ENCODE peak calls at places on chromosomes 6 and 20, in five cellular contexts. D, W, Q, R and J are unnamed samples. For H3K27me3, the result is how much of the 10 kb centered on the place peaks cover.

GRCh38 chr6:1081566-1081965 is 230.3 kb upstream of the FOXQ1 start:
- DNase-seq in Q (no peak), R (no peak), W (peak), D (no peak), J (no peak)

GRCh38 chr6:14269434-14269833 is 151.9 kb downstream of the CD83 start:
- DNase-seq in D (no peak), Q (no peak), R (no peak), W (no peak), J (no peak)

GRCh38 chr20:25062841-25063240 is 4.9 kb upstream of the ACSS1 start:
- DNase-seq in W (no peak), R (no peak), D (no peak), Q (no peak), J (no peak)

GRCh38 chr20:59145926-59146800 is 17.5 kb upstream of the ZNF831 start:
- DNase-seq in D (no peak), Q (no peak), W (no peak), R (no peak), J (no peak)

GRCh38 chr20:16760431-16761304 is 12.5 kb downstream of the OTOR start:
- DNase-seq in D (peak), R (no peak), W (no peak), Q (peak), J (no peak)

GRCh38 chr6:24779416-24779815 is 4.7 kb downstream of the GMNN start:
- DNase-seq in Q (no peak), W (peak), R (peak), D (no peak), J (no peak)

GRCh38 chr6:107488875-107489635 is 862 bp upstream of the SOBP start:
- DNase-seq in R (peak), Q (peak), W (peak), D (no peak), J (peak)

GRCh38 chr6:43931201-43931600 is 161.2 kb downstream of the VEGFA start:
- DNase-seq in Q (no peak), W (no peak), D (no peak), R (no peak), J (no peak)

GRCh38 chr6:17027441-17027840 is 74.4 kb upstream of the STMND1 start:
- DNase-seq in W (no peak), D (no peak), Q (no peak), R (no peak), J (no peak)

GRCh38 chr6:47235964-47236760 is 73.5 kb downstream of the TNFRSF21 start:
- DNase-seq in W (no peak), Q (peak), D (no peak), R (no peak), J (no peak)

GRCh38 chr6:125944434-125944816 is 12.1 kb upstream of the HINT3 start:
- DNase-seq in W (peak), Q (peak), D (peak), R (peak), J (peak)

GRCh38 chr6:18564775-18565174 is 177.6 kb downstream of the RNF144B start:
- DNase-seq in W (no peak), R (no peak), D (no peak), Q (no peak), J (no peak)

GRCh38 chr20:62887147-62887859 is 25.7 kb upstream of the TCFL5 start:
- DNase-seq in Q (peak), D (peak), W (peak), R (peak), J (no peak)

GRCh38 chr20:46246527-46246926 is 61.8 kb downstream of the CDH22 start:
- DNase-seq in D (no peak), R (no peak), W (no peak), Q (no peak), J (no peak)

GRCh38 chr6:159079367-159079766 is 34.6 kb upstream of the TAGAP start:
- DNase-seq in D (no peak), R (no peak), W (no peak), Q (no peak), J (no peak)

GRCh38 chr6:154462425-154462824 is 48.1 kb downstream of the CNKSR3 start:
- DNase-seq in W (no peak), D (no peak), R (no peak), Q (no peak), J (no peak)

GRCh38 chr6:3575166-3575565 is 118.3 kb upstream of the SLC22A23 start:
- DNase-seq in R (no peak), Q (no peak), D (no peak), W (no peak), J (no peak)

GRCh38 chr6:3405679-3406078 is 51.2 kb downstream of the SLC22A23 start:
- DNase-seq in Q (peak), R (peak), D (no peak), W (peak), J (peak)

GRCh38 chr6:100461273-100461919 is 3.3 kb downstream of the SIM1 start:
- DNase-seq in Q (no peak), D (no peak), W (no peak), R (no peak), J (no peak)

GRCh38 chr6:28277746-28278145 is 3.6 kb upstream of the PGBD1 start:
- DNase-seq in D (no peak), Q (no peak), R (no peak), W (no peak), J (no peak)

GRCh38 chr6:11614534-11615213 is 77.1 kb downstream of the TMEM170B start:
- DNase-seq in D (no peak), Q (no peak), W (no peak), R (no peak), J (no peak)

GRCh38 chr6:34154668-34155447 is 9.0 kb upstream of the GRM4 start:
- DNase-seq in W (peak), R (no peak), Q (peak), D (peak), J (no peak)

GRCh38 chr6:2970034-2970685 is 1.2 kb downstream of the SERPINB6 start:
- DNase-seq in D (no peak), W (peak), Q (no peak), R (no peak), J (no peak)

GRCh38 chr6:161349886-161350285 is 76.0 kb upstream of the AGPAT4 start:
- DNase-seq in R (no peak), W (no peak), Q (no peak), D (no peak), J (no peak)

GRCh38 chr6:117169781-117170281 is 95.5 kb upstream of the VGLL2 start:
- DNase-seq in W (no peak), Q (no peak), R (no peak), D (no peak), J (no peak)

GRCh38 chr6:5930143-5930770 is 76.5 kb downstream of the NRN1 start:
- DNase-seq in W (no peak), D (no peak), R (no peak), Q (no peak), J (no peak)

GRCh38 chr6:155103816-155104366 is 108.8 kb downstream of the TIAM2 start:
- DNase-seq in R (no peak), W (no peak), D (no peak), Q (no peak), J (no peak)

GRCh38 chr6:74871757-74872156 is 334.1 kb downstream of the COL12A1 start:
- DNase-seq in D (no peak), W (peak), R (no peak), Q (no peak), J (no peak)

GRCh38 chr20:23409800-23410199 is 11.5 kb downstream of the NAPB start:
- DNase-seq in Q (no peak), D (no peak), W (no peak), R (no peak), J (no peak)

GRCh38 chr6:44542401-44543116 is 155.1 kb downstream of the CDC5L start:
- DNase-seq in W (no peak), R (no peak), D (no peak), Q (no peak), J (no peak)

GRCh38 chr6:167056370-167056769 is 57.2 kb downstream of the CEP43 start:
- DNase-seq in W (no peak), Q (no peak), R (no peak), D (no peak), J (no peak)

DNA sequence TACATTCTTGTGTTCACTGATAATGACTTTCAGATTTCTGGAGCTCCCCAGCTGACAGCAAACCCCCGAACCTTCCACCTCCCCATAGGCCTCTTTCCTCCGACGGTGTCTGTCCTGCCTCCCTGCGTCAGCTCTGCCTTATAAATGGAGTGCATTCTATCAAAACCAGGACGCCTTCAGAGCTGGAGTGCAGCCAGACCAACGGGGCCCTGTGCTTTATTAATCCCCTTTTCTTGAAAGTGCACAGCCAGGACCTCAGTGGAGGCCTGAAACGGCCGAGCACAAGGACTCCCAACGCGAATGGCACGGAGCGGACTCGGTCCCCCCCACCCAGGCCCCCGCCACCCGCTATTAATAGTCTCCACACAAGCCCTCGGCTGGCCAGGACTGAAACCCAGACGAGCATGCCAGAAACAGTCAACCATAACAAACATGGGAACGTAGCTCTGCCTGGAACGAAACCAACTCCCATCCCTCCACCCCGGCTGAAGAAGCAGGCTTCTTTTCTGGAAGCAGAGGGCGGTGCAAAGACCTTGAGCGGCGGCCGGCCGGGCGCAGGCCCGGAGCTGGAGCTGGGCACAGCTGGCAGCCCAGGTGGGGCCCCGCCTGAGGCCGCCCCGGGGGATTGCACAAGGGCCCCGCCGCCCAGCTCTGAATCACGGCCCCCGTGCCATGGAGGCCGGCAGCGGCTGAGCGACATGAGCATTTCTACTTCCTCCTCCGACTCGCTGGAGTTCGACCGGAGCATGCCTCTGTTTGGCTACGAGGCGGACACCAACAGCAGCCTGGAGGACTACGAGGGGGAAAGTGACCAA is 42.3 kb upstream of the NAA20 start:
- DNase-seq in D (peak), Q (peak), W (peak), R (no peak), J (peak)
- TF ChIP-seq POLR2A in D (no peak), Q (peak), W (peak), R (no peak), J (peak)

DNA sequence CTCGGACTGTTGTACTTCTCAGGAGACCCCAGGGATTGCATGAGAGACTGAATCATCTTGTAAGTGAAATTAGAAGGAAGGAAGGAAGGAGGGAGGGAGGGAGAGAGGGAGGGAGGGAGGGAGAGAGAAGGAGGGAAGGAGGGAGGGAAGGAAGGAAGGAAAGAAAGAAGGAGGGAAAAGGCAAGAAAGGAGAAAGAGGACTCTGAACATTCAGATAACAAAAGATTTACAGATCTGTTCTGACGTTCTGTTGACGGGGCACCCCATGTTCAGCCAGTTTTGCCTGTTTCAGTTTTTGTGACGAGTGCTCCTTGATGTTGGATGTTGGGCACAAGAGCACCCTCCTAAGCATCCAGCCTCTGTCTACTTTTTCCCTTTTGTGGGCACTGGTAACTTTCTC is 498.6 kb downstream of the PREX1 start:
- DNase-seq in W (no peak), R (no peak), Q (no peak), D (no peak), J (no peak)
- H3K27me3 ChIP-seq in W (under half), R (under half), Q (under half), D (under half), J (under half)

DNA sequence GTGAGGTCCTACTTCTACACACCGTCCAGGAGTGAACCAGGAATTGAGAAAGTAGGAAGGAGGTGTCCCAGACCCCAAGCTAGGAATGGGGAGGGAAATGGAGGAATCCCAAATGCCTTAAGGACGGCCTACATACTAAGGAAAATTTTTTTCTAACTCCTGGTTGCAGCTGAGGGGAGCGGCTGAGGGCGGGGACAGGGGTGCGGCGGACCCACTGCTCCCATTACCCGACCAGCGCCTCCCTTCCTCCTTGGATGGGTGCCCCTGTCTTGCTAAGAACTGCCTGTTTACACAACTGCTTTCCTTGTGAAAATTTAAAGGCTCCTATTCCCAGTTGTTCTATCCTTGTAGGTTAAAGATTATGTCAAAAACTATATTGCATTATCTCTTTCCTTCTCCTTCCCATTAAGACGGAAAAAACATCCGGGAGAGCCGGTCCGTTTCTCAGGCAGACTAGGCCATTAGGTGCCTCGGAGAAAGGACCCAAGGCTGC is 699 bp upstream of the HSPA1B start:
- DNase-seq in W (no peak), Q (peak), D (peak), R (no peak), J (peak)
- TF ChIP-seq POLR2A in W (no peak), Q (peak), D (no peak), R (no peak), J (peak)

GRCh38 chr20:54162378-54162777 is 11.4 kb downstream of the CYP24A1 start:
- DNase-seq in W (no peak), Q (no peak), R (no peak), D (no peak), J (no peak)

GRCh38 chr20:54166987-54167662 is 6.7 kb downstream of the CYP24A1 start:
- DNase-seq in W (no peak), Q (no peak), D (no peak), R (no peak), J (no peak)

GRCh38 chr20:54165803-54166202 is 8.0 kb downstream of the CYP24A1 start:
- DNase-seq in D (no peak), R (no peak), W (no peak), Q (no peak), J (no peak)

GRCh38 chr20:54163402-54163801 is 10.4 kb downstream of the CYP24A1 start:
- DNase-seq in Q (no peak), D (no peak), R (no peak), W (no peak), J (no peak)

GRCh38 chr20:54165014-54165413 is 8.8 kb downstream of the CYP24A1 start:
- DNase-seq in R (no peak), D (no peak), Q (no peak), W (no peak), J (no peak)
- H3K27me3 ChIP-seq in R (under half), D (under half), Q (under half), W (under half), J (under half)

DNA sequence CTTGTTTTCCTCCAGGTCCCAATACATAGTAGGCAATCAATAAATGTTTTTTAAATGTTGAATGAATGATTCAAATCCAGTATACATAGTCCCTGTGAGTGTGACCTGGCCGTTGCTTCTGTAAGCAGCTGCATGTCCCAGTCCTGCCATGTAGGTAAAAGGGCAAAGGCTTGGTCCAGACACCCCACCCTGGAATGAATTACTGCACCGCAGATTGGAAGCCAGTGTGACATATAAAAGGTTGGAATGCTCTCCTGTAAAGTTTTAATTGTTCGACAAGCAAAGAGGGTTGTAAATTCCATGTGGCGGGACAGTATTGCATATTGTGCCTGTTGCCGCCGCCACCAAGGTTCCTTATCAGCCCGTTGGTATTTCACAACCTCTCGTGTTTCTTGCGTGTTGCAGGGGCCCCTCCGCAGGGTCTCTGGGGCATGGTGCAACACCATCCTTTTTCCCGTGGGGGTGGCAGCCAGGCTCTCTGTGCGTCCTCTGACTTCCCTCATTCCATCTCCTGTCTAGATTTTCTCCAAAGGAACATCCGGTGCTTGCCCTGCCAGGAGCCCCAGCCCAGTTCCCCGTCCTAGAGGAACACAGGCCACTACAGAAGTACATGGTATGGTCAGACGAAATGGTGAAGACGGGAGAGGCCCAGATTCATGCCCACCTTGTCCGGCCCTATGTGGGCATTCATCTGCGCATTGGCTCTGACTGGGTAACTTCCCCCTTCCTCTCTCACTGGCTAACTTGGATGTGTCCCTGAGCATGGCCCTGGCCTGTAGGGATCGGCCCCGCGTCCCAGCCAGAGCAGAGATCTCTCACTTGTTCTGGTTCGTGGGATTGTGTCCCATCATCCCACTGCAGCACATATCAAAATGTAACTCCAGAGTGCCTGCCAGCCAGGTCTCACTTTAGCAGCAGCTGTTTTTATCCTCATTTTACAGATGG is 20.3 kb downstream of the POFUT1 start:
- DNase-seq in R (no peak), D (peak), Q (peak), W (no peak), J (no peak)
- TF ChIP-seq POLR2A in R (no peak), D (no peak), Q (no peak), W (no peak), J (no peak)

GRCh38 chr6:122399055-122399347 is 451 bp upstream of the HSF2 start:
- DNase-seq in R (no peak), Q (no peak), W (no peak), D (no peak), J (no peak)
- H3K27me3 ChIP-seq in R (under half), Q (under half), W (under half), D (under half), J (under half)